ENCODE peak calls at places on chromosomes 3 and 15, in four cellular contexts. V, A, E and K are unnamed samples.

GRCh38 chr3:134294302-134294925 is 43.8 kb upstream of the RYK start:
- DNase-seq in E (no peak), V (no peak), A (no peak), K (no peak)

GRCh38 chr3:29370021-29370420 is 89.2 kb downstream of the RBMS3 start:
- DNase-seq in V (no peak), A (no peak), E (no peak), K (no peak)

GRCh38 chr3:72492240-72492639 is 356.0 kb downstream of the SHQ1 start:
- DNase-seq in V (peak), E (no peak), A (no peak), K (peak)

GRCh38 chr15:67515090-67515489 is 5.8 kb upstream of the C15orf61 start:
- DNase-seq in V (no peak), A (no peak), E (no peak), K (no peak)

GRCh38 chr3:164332856-164333802 is 745.2 kb downstream of the SI start:
- DNase-seq in A (no peak), E (no peak), V (no peak), K (no peak)

GRCh38 chr15:59169337-59169736 is 37.3 kb upstream of the LDHAL6B start:
- DNase-seq in E (no peak), V (peak), A (no peak), K (peak)

GRCh38 chr3:61564405-61565059 is 3.2 kb downstream of the PTPRG start:
- DNase-seq in E (no peak), V (peak), A (no peak), K (no peak)

GRCh38 chr3:128469584-128469983 is 2.9 kb upstream of the DNAJB8 start:
- DNase-seq in A (no peak), E (no peak), V (no peak), K (no peak)

GRCh38 chr3:184756151-184756681 is 44.4 kb upstream of the MAGEF1 start:
- DNase-seq in V (no peak), A (no peak), E (no peak), K (no peak)

GRCh38 chr3:126352476-126353454 is 4.4 kb downstream of the KLF15 start:
- DNase-seq in V (peak), E (no peak), A (no peak), K (no peak)

GRCh38 chr3:189982299-189982945 is 138.3 kb downstream of the P3H2 start:
- DNase-seq in V (no peak), E (no peak), A (no peak), K (no peak)

GRCh38 chr15:23857028-23857641 is 170.0 kb upstream of the NDN start:
- DNase-seq in A (peak), V (no peak), E (no peak), K (no peak)

GRCh38 chr3:36941658-36942057 is 3.2 kb downstream of the TRANK1 start:
- DNase-seq in V (no peak), E (no peak), A (no peak), K (no peak)

GRCh38 chr3:58090351-58090750 is 82.1 kb downstream of the FLNB start:
- DNase-seq in V (no peak), E (no peak), A (no peak), K (no peak)

GRCh38 chr3:128413003-128413370 is 53.7 kb downstream of the DNAJB8 start:
- DNase-seq in E (no peak), V (no peak), A (no peak), K (no peak)